ENCODE peak calls at places on chromosomes 3 and 15, in six cellular contexts. V, Z, S, Q, D and T are unnamed samples. For H3K9me3, the result is how much of the 10 kb centered on the place peaks cover.

GRCh38 chr3:108202834-108203233 is 19.4 kb downstream of the IFT57 start:
- DNase-seq in Z (no peak), Q (peak), D (peak), V (no peak), S (no peak), T (peak)

GRCh38 chr3:108780235-108780634 is 23.0 kb upstream of the RETNLB start:
- DNase-seq in S (no peak), Z (peak), D (no peak), Q (no peak), V (no peak), T (no peak)

GRCh38 chr15:78841307-78841706 is 30.0 kb upstream of the ADAMTS7 start:
- DNase-seq in D (no peak), Q (no peak), V (no peak), Z (no peak), S (no peak), T (no peak)

GRCh38 chr3:78887029-78887428 is 880.8 kb downstream of the ROBO1 start:
- DNase-seq in Z (no peak), D (no peak), V (no peak), S (no peak), Q (no peak), T (no peak)

GRCh38 chr15:60363024-60363674 is 34.6 kb downstream of the ANXA2 start:
- DNase-seq in Z (no peak), D (no peak), S (no peak), V (no peak), Q (no peak), T (no peak)

GRCh38 chr3:195537995-195538394 is 5.1 kb downstream of the PPP1R2 start:
- DNase-seq in S (no peak), D (no peak), Z (no peak), Q (peak), V (no peak), T (no peak)

GRCh38 chr3:127640031-127640355 is 11.0 kb downstream of the PODXL2 start:
- DNase-seq in D (no peak), V (no peak), S (peak), Z (no peak), Q (no peak), T (no peak)

GRCh38 chr15:99708563-99708962 is 24.7 kb downstream of the LYSMD4 start:
- DNase-seq in D (peak), S (peak), V (peak), Q (peak), Z (no peak), T (no peak)

GRCh38 chr15:94526071-94526689 is 294.8 kb downstream of the MCTP2 start:
- DNase-seq in D (no peak), Q (no peak), V (no peak), S (no peak), Z (no peak), T (no peak)

GRCh38 chr15:94523873-94524272 is 292.5 kb downstream of the MCTP2 start:
- DNase-seq in Q (no peak), D (no peak), Z (no peak), S (no peak), V (no peak), T (no peak)

GRCh38 chr15:94524565-94524964 is 293.2 kb downstream of the MCTP2 start:
- DNase-seq in D (no peak), V (no peak), Q (peak), Z (no peak), S (no peak), T (peak)

DNA sequence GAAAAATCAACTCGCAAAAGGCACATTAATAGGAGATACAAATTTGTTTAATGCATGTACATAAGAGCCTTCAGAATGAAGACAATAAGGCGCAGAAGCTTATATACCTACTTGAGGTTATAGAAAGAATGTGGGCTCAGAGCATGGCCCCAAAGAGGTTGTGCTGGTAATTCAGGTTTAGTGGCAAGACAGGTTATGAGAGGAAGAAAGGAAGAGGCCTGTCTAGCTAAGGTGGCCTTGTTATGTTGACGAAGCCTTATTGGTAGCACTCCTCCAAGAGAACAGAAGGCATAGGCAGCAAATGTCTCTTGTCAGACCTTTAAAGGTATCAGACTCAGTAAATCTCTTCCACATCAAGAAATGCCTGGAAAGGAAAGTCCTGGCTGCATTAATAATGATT is 290.8 kb downstream of the MCTP2 start:
- DNase-seq in S (no peak), V (no peak), Z (no peak), Q (no peak), D (no peak), T (no peak)
- H3K9me3 ChIP-seq in S (under half), V (under half), Z (under half), Q (under half), D (under half), T (under half)

GRCh38 chr3:110487840-110488239 is 583.8 kb upstream of the NECTIN3 start:
- DNase-seq in D (no peak), Z (no peak), V (no peak), Q (no peak), S (no peak), T (no peak)
- H3K9me3 ChIP-seq in D (under half), Z (under half), V (under half), Q (under half), S (under half), T (under half)

GRCh38 chr3:198112031-198112430 is 152.0 kb downstream of the LMLN start:
- DNase-seq in V (no peak), Z (no peak), S (no peak), Q (no peak), D (no peak), T (no peak)

GRCh38 chr3:198107840-198108734 is 148.1 kb downstream of the LMLN start:
- DNase-seq in Z (no peak), D (no peak), S (no peak), V (no peak), Q (no peak), T (no peak)

GRCh38 chr3:198113219-198114053 is 153.4 kb downstream of the LMLN start:
- DNase-seq in V (no peak), Z (no peak), Q (no peak), D (no peak), S (peak), T (no peak)

GRCh38 chr3:198108756-198109155 is 148.7 kb downstream of the LMLN start:
- DNase-seq in S (no peak), V (no peak), D (no peak), Q (no peak), Z (no peak), T (no peak)

DNA sequence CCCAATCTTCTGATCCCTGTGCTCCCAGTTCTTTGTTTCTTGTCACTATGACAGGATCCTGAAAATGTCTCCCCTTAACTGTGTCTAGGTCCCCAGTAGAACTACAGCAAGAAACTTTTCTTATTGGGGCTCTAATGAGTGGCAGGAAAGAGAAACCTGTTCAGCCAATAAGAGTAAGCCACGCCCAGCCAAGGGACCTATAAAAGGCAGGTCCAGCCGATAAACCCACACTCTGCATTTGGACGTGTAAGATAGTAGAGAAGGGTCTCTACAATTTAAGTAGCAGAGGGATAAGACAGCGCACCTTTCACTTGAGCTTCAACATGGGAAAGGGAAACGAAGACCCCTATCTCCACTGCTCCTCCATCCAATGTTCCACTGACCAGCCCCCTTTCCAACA is 149.9 kb downstream of the LMLN start:
- DNase-seq in Q (no peak), D (no peak), V (no peak), Z (no peak), S (no peak), T (no peak)
- H3K9me3 ChIP-seq in Q (under half), D (under half), V (under half), Z (under half), S (under half), T (under half)

GRCh38 chr3:49780080-49780967 is 6.0 kb downstream of the IP6K1 start:
- DNase-seq in Q (no peak), V (no peak), D (no peak), Z (no peak), S (no peak), T (no peak)
- H3K9me3 ChIP-seq in Q (under half), V (under half), D (under half), Z (under half), S (under half), T (under half)

GRCh38 chr15:25234831-25235230 is 204.0 kb downstream of the UBE3A start:
- DNase-seq in D (no peak), S (no peak), Q (no peak), V (no peak), Z (no peak), T (no peak)
- H3K9me3 ChIP-seq in D (under half), S (under half), Q (under half), V (under half), Z (under half), T (under half)

DNA sequence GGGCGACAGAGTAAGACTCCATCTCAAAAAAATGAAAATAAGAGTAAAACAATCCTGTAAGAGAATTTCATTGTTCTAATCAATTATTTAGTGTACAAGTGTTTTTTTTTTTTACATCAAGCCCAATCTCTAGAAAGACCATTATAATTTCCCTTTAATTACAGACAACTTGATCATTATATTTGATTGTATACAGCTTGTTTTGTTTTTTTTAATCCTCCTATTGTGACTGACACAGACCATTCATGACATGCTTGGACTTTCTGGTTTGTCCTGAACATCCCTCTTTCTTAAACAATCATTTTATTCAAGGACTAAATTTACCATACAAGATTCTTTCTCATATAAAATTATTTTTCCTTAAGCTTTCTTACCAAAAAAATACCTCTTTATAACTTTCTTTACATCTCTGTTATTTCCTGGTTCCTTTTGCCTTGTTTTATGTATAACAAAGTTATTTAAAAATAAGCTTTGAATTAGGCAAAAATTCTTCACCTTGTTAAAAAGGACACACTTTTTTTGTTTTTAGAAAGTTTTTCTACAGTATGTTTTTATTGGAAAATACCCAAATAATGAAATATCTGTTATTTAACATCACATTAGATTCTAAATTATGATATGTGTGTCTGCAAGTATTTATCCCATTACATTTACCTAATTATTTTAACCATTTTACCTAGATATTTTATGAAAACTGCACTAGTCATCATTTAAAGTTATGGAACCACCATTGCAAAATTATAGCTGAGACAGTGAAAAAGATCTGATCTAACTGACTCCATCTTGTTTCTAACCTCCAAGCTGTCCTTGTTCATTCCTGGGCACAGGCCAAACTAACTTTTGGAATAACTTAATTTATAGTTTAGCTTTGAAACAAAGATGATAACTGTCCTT is 26.1 kb upstream of the GFM1 start:
- DNase-seq in Q (no peak), V (no peak), S (no peak), D (no peak), Z (no peak), T (no peak)
- H3K9me3 ChIP-seq in Q (under half), V (under half), S (under half), D (under half), Z (under half), T (under half)

GRCh38 chr3:43016513-43016865 is 37.4 kb downstream of the GASK1A start:
- DNase-seq in S (no peak), Z (no peak), V (no peak), Q (no peak), D (no peak), T (no peak)
- H3K9me3 ChIP-seq in S (under half), Z (half or more), V (under half), Q (under half), D (under half), T (under half)